ENCODE peak calls at places on chromosomes 4 and X, in six cellular contexts. I is endodermal cell; S is heart left ventricle; H is mucosa of descending colon; W is naive thymus-derived CD4-positive, alpha-beta T cell; Q is CD8-positive, alpha-beta memory T cell. G is an unnamed sample. For H3K4me1, the result is how much of the 10 kb centered on the place peaks cover.

GRCh38 chr4:108068422-108068821 is 78.7 kb downstream of the HADH start:
- DNase-seq in I (no peak), S (no peak), H (no peak), W (no peak), Q (no peak), G (no peak)

GRCh38 chrX:103550415-103551051 is 31.2 kb upstream of the RAB40A start:
- DNase-seq in I (no peak), S (no peak), H (no peak), W (no peak), Q (no peak), G (no peak)

GRCh38 chr4:81257021-81257420 is 42.0 kb upstream of the PRKG2 start:
- DNase-seq in I (no peak), S (no peak), H (no peak), W (no peak), Q (no peak), G (no peak)

GRCh38 chr4:40479378-40479777 is 144.2 kb downstream of the CHRNA9 start:
- DNase-seq in I (no peak), S (no peak), H (no peak), W (no peak), Q (no peak), G (no peak)

GRCh38 chr4:476501-476900 is 22.5 kb downstream of the ZNF721 start:
- DNase-seq in I (no peak), S (no peak), H (no peak), W (no peak), Q (no peak), G (no peak)

GRCh38 chr4:81737865-81738559 is 266.3 kb upstream of the RASGEF1B start:
- DNase-seq in I (no peak), S (no peak), H (no peak), W (no peak), Q (no peak), G (no peak)

GRCh38 chr4:137664055-137664405 is 131.7 kb upstream of the PCDH18 start:
- DNase-seq in I (no peak), S (no peak), H (no peak), W (no peak), Q (no peak), G (no peak)

GRCh38 chr4:121900132-121900983 is 30.1 kb upstream of the BBS7 start:
- DNase-seq in I (peak), S (peak), H (no peak), W (peak), Q (peak), G (peak)

GRCh38 chr4:179415842-179416223 is 1973.6 kb upstream of the AGA start:
- DNase-seq in I (no peak), S (no peak), H (no peak), W (no peak), Q (no peak), G (no peak)

GRCh38 chr4:3077796-3078195 is 3.3 kb downstream of the HTT start:
- DNase-seq in I (no peak), S (no peak), H (no peak), W (no peak), Q (no peak), G (peak)
- H3K4me1 ChIP-seq in I (under half), S (under half), H (under half), W (under half), Q (under half), G (under half)

GRCh38 chr4:67933038-67933437 is 30.3 kb downstream of the TMPRSS11A start:
- DNase-seq in I (no peak), S (no peak), H (no peak), W (no peak), Q (no peak), G (no peak)
- H3K4me1 ChIP-seq in I (under half), S (under half), H (under half), W (under half), Q (under half), G (under half)

DNA sequence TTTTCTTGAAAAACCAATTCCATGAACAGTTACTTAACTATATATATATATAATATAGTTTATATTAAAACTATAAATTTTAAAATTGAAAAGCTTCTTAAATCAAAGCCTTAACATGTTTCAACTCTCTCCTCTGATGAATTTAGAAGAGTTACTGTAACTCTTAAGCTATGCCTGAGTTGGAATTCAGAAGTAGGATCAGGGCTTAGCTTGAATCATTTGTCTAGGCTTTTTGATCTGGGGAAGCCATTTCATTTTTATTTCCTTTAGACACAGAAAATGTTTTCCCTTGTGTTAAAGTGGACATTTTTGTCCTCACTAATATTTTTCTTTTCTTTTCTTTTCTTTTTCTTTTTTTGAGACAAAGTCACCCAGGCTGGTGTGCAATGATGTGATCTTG is 40.4 kb upstream of the PDLIM5 start:
- DNase-seq in I (no peak), S (no peak), H (no peak), W (no peak), Q (no peak), G (no peak)
- H3K4me1 ChIP-seq in I (under half), S (half or more), H (under half), W (under half), Q (under half), G (under half)

GRCh38 chr4:25112349-25113008 is 47.8 kb downstream of the SEPSECS start:
- DNase-seq in I (no peak), S (no peak), H (no peak), W (no peak), Q (no peak), G (no peak)
- H3K4me1 ChIP-seq in I (under half), S (under half), H (under half), W (under half), Q (under half), G (under half)

GRCh38 chr4:101256222-101256621 is 91.1 kb downstream of the PPP3CA start:
- DNase-seq in I (no peak), S (no peak), H (no peak), W (no peak), Q (no peak), G (no peak)
- H3K4me1 ChIP-seq in I (under half), S (under half), H (under half), W (under half), Q (under half), G (under half)

DNA sequence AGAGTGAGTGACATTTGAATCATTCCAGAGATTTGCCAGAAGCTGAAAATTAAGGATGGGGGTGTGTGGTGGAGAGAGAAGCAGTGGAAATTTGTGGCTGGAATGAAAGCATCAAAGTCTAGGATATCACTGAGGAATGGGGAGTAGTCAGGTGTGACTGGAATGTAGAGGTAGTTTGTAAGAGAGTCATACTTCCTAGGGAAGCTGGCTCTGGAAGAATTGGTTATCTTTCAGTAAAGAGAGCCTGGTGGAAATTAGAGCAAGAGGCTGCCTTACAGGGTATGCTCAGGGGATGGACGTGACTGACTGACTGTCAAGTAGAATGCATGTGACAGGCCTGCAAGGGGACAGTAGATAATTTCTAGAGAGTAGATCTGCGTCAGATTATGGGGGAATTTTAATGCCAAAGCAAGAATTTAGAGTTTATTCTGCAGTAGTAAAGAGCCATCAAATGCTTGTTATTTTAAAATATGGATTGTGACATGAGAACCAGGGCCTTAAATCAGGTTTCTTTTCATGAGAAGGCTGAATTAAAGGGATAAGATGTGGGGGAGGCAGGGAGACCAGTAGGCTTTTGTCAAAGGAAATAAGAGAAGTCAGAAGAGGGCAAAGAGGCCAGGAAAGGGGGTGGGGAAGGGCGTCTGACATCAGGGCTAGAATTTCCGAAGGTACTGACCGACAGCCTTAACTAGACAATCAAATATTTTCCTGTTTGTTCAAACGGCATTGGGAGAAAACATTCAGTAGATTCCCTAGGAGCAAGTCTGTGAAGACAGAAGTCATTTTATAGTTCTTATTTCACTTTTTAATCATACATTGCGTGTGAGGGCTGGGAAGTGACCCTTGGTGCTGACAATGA is 109.9 kb downstream of the AFF1 start:
- DNase-seq in I (no peak), S (peak), H (no peak), W (no peak), Q (no peak), G (no peak)
- H3K4me1 ChIP-seq in I (under half), S (half or more), H (under half), W (under half), Q (under half), G (under half)

DNA sequence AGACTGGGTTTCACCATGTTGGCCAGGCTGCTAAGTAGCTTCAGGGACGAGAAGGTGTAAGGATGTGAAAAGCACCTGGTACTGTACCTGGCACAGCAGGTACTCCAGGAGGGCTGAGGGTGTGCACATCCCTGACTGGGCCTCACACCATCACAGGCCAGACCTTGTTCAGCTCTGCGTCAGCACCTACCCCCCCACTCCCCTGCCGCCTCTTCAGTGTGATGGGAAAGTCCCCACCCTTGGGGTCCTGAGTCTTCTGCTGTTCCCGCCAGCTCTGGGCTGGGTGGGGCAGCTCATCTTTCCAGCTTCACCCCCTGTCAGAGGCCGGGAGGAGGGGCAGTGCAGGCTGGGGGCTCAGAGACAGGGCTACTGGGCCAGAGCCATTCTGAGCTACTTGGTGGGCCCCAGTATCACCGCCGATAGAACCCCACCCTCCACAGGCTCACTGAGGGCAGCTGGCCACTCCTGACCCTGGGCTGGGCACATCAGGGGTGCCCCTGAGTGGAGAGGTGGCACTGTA is 6.7 kb upstream of the SH3BP2 start:
- DNase-seq in I (no peak), S (no peak), H (no peak), W (no peak), Q (peak), G (no peak)
- H3K4me1 ChIP-seq in I (under half), S (under half), H (under half), W (under half), Q (under half), G (under half)

GRCh38 chrX:33784548-33784947 is 347.6 kb downstream of the FAM47A start:
- DNase-seq in I (no peak), S (no peak), H (no peak), W (no peak), Q (no peak), G (no peak)
- H3K4me1 ChIP-seq in I (under half), S (under half), H (under half), W (under half), Q (under half), G (under half)

GRCh38 chr4:139171878-139172691 is 4.9 kb downstream of the ELF2 start:
- DNase-seq in I (no peak), S (no peak), H (no peak), W (no peak), Q (no peak), G (no peak)

GRCh38 chr4:139167774-139168444 is 9.1 kb downstream of the ELF2 start:
- DNase-seq in I (no peak), S (no peak), H (no peak), W (no peak), Q (no peak), G (peak)

GRCh38 chr4:139176299-139177048 is 544 bp downstream of the ELF2 start:
- DNase-seq in I (peak), S (peak), H (peak), W (peak), Q (peak), G (peak)

GRCh38 chr4:139175647-139176298 is 1.2 kb downstream of the ELF2 start:
- DNase-seq in I (no peak), S (peak), H (no peak), W (no peak), Q (no peak), G (no peak)

DNA sequence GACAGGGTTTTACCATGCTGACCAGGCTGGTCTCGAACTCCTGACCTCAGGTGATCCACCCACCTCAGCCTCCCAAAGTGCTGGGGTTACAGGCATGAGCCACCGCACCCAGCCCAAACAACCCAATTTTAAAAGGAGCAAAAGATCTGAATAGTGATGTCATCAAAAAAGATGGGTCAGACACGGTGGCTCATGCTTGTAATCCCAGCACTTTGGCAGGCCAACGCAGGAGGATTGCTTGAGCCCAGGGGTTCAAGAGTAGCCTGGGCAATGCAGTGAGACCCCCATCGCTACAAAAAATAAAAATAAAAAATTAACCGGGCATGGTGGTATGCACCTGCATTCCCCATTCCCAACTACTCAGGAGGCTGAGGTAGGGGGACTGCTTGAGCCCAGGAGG is 6.1 kb downstream of the ELF2 start:
- DNase-seq in I (no peak), S (no peak), H (no peak), W (no peak), Q (no peak), G (no peak)
- H3K4me1 ChIP-seq in I (under half), S (under half), H (under half), W (under half), Q (under half), G (under half)

G was measured in OCI-LY7.